ENCODE peak calls at places on chromosome 3, in seven cellular contexts. F is Peyer's patch, J is aorta, X is astrocyte of the spinal cord, N is astrocyte of the cerebellum, U is fibroblast of pulmonary artery, A is testis. T is an unnamed sample.

GRCh38 chr3:190083631-190084030 is 37.1 kb downstream of the P3H2 start:
- DNase-seq in F (no peak), J (no peak), X (peak), N (no peak), U (no peak), A (no peak), T (peak)

GRCh38 chr3:42012935-42013651 is 51.2 kb upstream of the ULK4 start:
- DNase-seq in F (peak), J (peak), X (peak), N (no peak), U (peak), A (peak), T (peak)

GRCh38 chr3:56999547-56999946 is 60.9 kb upstream of the SPATA12 start:
- DNase-seq in F (no peak), J (no peak), X (no peak), N (no peak), U (no peak), A (no peak), T (no peak)

GRCh38 chr3:162643245-162643644 is 1146.6 kb downstream of the OTOL1 start:
- DNase-seq in F (no peak), J (no peak), X (no peak), N (no peak), U (peak), A (no peak), T (peak)

GRCh38 chr3:125683067-125683844 is 88.0 kb upstream of the OSBPL11 start:
- DNase-seq in F (no peak), J (no peak), X (no peak), N (no peak), U (peak), A (peak), T (no peak)

GRCh38 chr3:42495393-42495792 is 7.0 kb upstream of the VIPR1 start:
- DNase-seq in F (no peak), J (no peak), X (no peak), N (no peak), U (no peak), A (peak), T (no peak)

GRCh38 chr3:147906275-147906674 is 497.1 kb downstream of the ZIC1 start:
- DNase-seq in F (no peak), J (no peak), X (peak), N (no peak), U (no peak), A (no peak), T (peak)

GRCh38 chr3:64244011-64244942 is 19.0 kb upstream of the PRICKLE2 start:
- DNase-seq in F (no peak), J (no peak), X (peak), N (no peak), U (no peak), A (no peak), T (peak)

GRCh38 chr3:114608293-114608692 is 314.5 kb downstream of the TIGIT start:
- DNase-seq in F (no peak), J (no peak), X (peak), N (peak), U (peak), A (no peak), T (peak)

GRCh38 chr3:99825239-99825638 is 7.6 kb downstream of the CMSS1 start:
- DNase-seq in F (no peak), J (no peak), X (no peak), N (no peak), U (peak), A (no peak), T (peak)

GRCh38 chr3:42680256-42680655 is 5.1 kb upstream of the KLHL40 start:
- DNase-seq in F (no peak), J (no peak), X (no peak), N (no peak), U (no peak), A (no peak), T (peak)

GRCh38 chr3:43647331-43648166 is 25.7 kb upstream of the ANO10 start:
- DNase-seq in F (no peak), J (no peak), X (no peak), N (no peak), U (no peak), A (no peak), T (peak)

GRCh38 chr3:140521751-140522445 is 156.0 kb upstream of the TRIM42 start:
- DNase-seq in F (no peak), J (no peak), X (no peak), N (no peak), U (no peak), A (no peak), T (no peak)

GRCh38 chr3:139836656-139837464 is 98.1 kb upstream of the CLSTN2 start:
- DNase-seq in F (no peak), J (no peak), X (no peak), N (no peak), U (no peak), A (no peak), T (no peak)

GRCh38 chr3:11288021-11288491 is 15.9 kb downstream of the ATG7 start:
- DNase-seq in F (no peak), J (no peak), X (peak), N (no peak), U (peak), A (no peak), T (peak)

GRCh38 chr3:11346416-11346815 is 74.2 kb downstream of the ATG7 start:
- DNase-seq in F (no peak), J (no peak), X (peak), N (no peak), U (no peak), A (no peak), T (peak)

GRCh38 chr3:141570068-141570467 is 83.2 kb downstream of the RASA2 start:
- DNase-seq in F (no peak), J (no peak), X (no peak), N (no peak), U (no peak), A (no peak), T (no peak)

GRCh38 chr3:197298858-197299854 is 744 bp upstream of the DLG1 start:
- DNase-seq in F (peak), J (peak), X (peak), N (no peak), U (no peak), A (peak), T (peak)

GRCh38 chr3:133574260-133574881 is 885 bp downstream of the CDV3 start:
- DNase-seq in F (peak), J (peak), X (peak), N (no peak), U (peak), A (peak), T (peak)

GRCh38 chr3:190968616-190969015 is 106.1 kb upstream of the GMNC start:
- DNase-seq in F (no peak), J (no peak), X (no peak), N (no peak), U (no peak), A (no peak), T (no peak)

GRCh38 chr3:55692958-55693558 is 206.0 kb upstream of the WNT5A start:
- DNase-seq in F (no peak), J (no peak), X (peak), N (peak), U (peak), A (no peak), T (peak)

GRCh38 chr3:123026551-123027291 is 842 bp downstream of the SEMA5B start:
- DNase-seq in F (no peak), J (peak), X (no peak), N (no peak), U (no peak), A (peak), T (no peak)

GRCh38 chr3:164748626-164749025 is 329.7 kb downstream of the SI start:
- DNase-seq in F (no peak), J (no peak), X (no peak), N (no peak), U (no peak), A (no peak), T (no peak)

GRCh38 chr3:122962149-122962548 is 65.4 kb downstream of the SEMA5B start:
- DNase-seq in F (no peak), J (peak), X (no peak), N (no peak), U (no peak), A (no peak), T (no peak)

GRCh38 chr3:69203631-69204314 is 81.4 kb upstream of the LMOD3 start:
- DNase-seq in F (no peak), J (no peak), X (no peak), N (no peak), U (no peak), A (no peak), T (no peak)

GRCh38 chr3:150588027-150588830 is 14.9 kb upstream of the SELENOT start:
- DNase-seq in F (no peak), J (no peak), X (no peak), N (no peak), U (no peak), A (no peak), T (no peak)

GRCh38 chr3:26757978-26758377 is 135.4 kb downstream of the LRRC3B start:
- DNase-seq in F (no peak), J (no peak), X (no peak), N (no peak), U (no peak), A (no peak), T (no peak)

GRCh38 chr3:114442251-114442650 is 148.4 kb downstream of the TIGIT start:
- DNase-seq in F (no peak), J (no peak), X (peak), N (no peak), U (peak), A (no peak), T (peak)

GRCh38 chr3:7964899-7965298 is 536.7 kb upstream of the LMCD1 start:
- DNase-seq in F (no peak), J (no peak), X (no peak), N (no peak), U (no peak), A (no peak), T (no peak)

GRCh38 chr3:15512173-15512572 is 9.3 kb downstream of the COLQ start:
- DNase-seq in F (no peak), J (peak), X (peak), N (peak), U (peak), A (peak), T (no peak)

GRCh38 chr3:78857494-78858111 is 910.2 kb downstream of the ROBO1 start:
- DNase-seq in F (no peak), J (no peak), X (no peak), N (no peak), U (peak), A (peak), T (peak)

GRCh38 chr3:86895202-86895601 is 95.7 kb downstream of the VGLL3 start:
- DNase-seq in F (no peak), J (no peak), X (no peak), N (no peak), U (no peak), A (no peak), T (peak)

GRCh38 chr3:51024765-51025681 is 350.3 kb downstream of the DOCK3 start:
- DNase-seq in F (peak), J (no peak), X (no peak), N (no peak), U (no peak), A (peak), T (no peak)

GRCh38 chr3:53709256-53709655 is 137.0 kb downstream of the CHDH start:
- DNase-seq in F (no peak), J (no peak), X (no peak), N (no peak), U (no peak), A (no peak), T (no peak)

GRCh38 chr3:169041677-169042171 is 621.8 kb downstream of the MECOM start:
- DNase-seq in F (no peak), J (no peak), X (peak), N (peak), U (peak), A (no peak), T (peak)

GRCh38 chr3:122003112-122003511 is 18.9 kb downstream of the ILDR1 start:
- DNase-seq in F (peak), J (no peak), X (no peak), N (no peak), U (no peak), A (no peak), T (peak)

GRCh38 chr3:54274607-54275006 is 152.3 kb downstream of the CACNA2D3 start:
- DNase-seq in F (no peak), J (no peak), X (no peak), N (no peak), U (no peak), A (no peak), T (no peak)

GRCh38 chr3:157499342-157499963 is 3.8 kb downstream of the VEPH1 start:
- DNase-seq in F (no peak), J (peak), X (peak), N (no peak), U (peak), A (peak), T (peak)
- H3K4me3 ChIP-seq in F (no peak), J (peak), X (peak), N (peak), U (peak), A (peak), T (peak)

DNA sequence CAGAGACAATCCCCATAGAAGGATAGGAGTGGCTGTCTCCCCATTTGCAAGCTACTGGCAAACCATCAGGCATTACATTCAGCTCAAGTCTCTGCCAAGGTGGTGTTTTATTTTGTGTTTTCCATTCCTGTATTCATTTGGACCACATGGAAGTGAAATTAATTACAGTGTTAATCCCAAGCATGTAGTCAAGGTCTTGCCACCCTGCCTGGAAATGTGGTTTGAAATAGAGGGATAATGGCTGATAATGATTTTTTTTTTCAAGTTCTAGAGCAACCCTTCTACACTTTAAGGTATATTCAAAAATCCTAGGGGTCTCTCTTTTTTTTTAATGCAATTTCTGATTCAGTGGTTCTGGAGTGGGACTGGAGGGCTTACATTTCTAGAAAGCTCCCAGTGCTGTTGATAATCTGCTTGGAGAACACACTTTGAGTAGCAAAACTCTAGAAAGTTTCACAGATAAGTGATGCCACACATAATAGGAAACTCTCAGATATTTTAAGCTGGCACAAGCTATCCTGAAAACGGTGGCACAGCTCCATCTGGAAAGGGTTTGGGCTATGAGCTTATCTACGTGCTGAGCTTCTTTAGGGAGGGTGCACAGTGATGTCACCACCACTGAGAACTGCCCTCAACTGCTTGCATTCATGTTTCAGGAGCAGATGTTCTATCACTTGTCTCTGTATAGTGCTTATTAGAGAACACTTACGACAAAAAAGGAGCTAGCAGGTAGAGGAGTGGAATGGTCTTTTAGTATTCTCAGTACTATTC is 140.1 kb upstream of the IL12A start:
- DNase-seq in F (no peak), J (no peak), X (no peak), N (no peak), U (no peak), A (no peak), T (no peak)
- H3K4me3 ChIP-seq in F (no peak), J (no peak), X (no peak), N (no peak), U (no peak), A (no peak), T (no peak)

DNA sequence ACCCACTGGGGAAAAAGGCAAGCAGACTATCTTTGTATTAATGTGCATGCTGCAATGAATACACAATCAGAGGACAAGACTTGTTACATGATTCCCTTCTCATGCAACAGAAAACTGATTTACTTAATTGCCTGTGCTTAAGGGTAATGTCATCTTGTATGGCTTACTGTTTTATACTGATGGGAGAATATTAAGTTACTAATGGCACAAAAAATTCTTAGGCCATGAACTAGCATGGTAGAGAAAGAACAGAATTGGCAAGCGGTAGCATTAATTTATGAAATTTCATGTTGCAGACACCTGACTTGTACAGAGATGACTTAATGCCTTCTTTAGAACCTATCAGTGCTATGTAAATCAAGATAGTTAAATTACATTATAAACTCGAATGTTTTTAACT is 282.3 kb downstream of the CNTN3 start:
- DNase-seq in F (no peak), J (no peak), X (no peak), N (no peak), U (no peak), A (no peak), T (no peak)
- H3K4me3 ChIP-seq in F (no peak), J (no peak), X (no peak), N (no peak), U (no peak), A (no peak), T (no peak)

GRCh38 chr3:170532573-170532972 is 53.3 kb downstream of the SLC7A14 start:
- DNase-seq in F (no peak), J (no peak), X (no peak), N (no peak), U (no peak), A (no peak), T (no peak)
- H3K4me3 ChIP-seq in F (no peak), J (no peak), X (no peak), N (no peak), U (no peak), A (no peak), T (no peak)

T was measured in choroid plexus epithelial cell.